ENCODE peak calls at places on chromosomes 1 and 21, in four cellular contexts. A, Q, F and U are unnamed samples. For H3K4me1, the result is how much of the 10 kb centered on the place peaks cover.

GRCh38 chr21:44512496-44513388 is 27.3 kb downstream of the KRTAP10-1 start:
- DNase-seq in A (no peak), Q (no peak), F (no peak), U (no peak)

GRCh38 chr1:108644984-108645383 is 15.9 kb downstream of the HENMT1 start:
- DNase-seq in A (no peak), Q (no peak), F (no peak), U (no peak)

GRCh38 chr1:36740446-36740845 is 257.7 kb upstream of the CSF3R start:
- DNase-seq in A (no peak), Q (no peak), F (no peak), U (no peak)

GRCh38 chr1:19661721-19662228 is 2.9 kb upstream of the HTR6 start:
- DNase-seq in A (no peak), Q (peak), F (no peak), U (no peak)

GRCh38 chr1:47479664-47480063 is 41.8 kb downstream of the FOXD2 start:
- DNase-seq in A (no peak), Q (no peak), F (no peak), U (no peak)

GRCh38 chr1:117661027-117661426 is 55.2 kb downstream of the TENT5C start:
- DNase-seq in A (no peak), Q (no peak), F (no peak), U (no peak)

GRCh38 chr1:28085129-28085528 is 3.3 kb downstream of the EYA3 start:
- DNase-seq in A (no peak), Q (no peak), F (no peak), U (no peak)

GRCh38 chr21:45293726-45294401 is 6.2 kb upstream of the POFUT2 start:
- DNase-seq in A (peak), Q (no peak), F (no peak), U (peak)

GRCh38 chr1:204507317-204508105 is 8.7 kb upstream of the MDM4 start:
- DNase-seq in A (no peak), Q (peak), F (no peak), U (no peak)

GRCh38 chr1:245888809-245889208 is 618.3 kb downstream of the SMYD3 start:
- DNase-seq in A (no peak), Q (peak), F (no peak), U (no peak)

GRCh38 chr1:6141601-6142000 is 38.5 kb downstream of the CHD5 start:
- DNase-seq in A (no peak), Q (peak), F (no peak), U (no peak)

GRCh38 chr1:9691108-9691445 is 39.5 kb downstream of the PIK3CD start:
- DNase-seq in A (no peak), Q (no peak), F (no peak), U (no peak)

GRCh38 chr1:101293461-101294045 is 56.7 kb downstream of the S1PR1 start:
- DNase-seq in A (no peak), Q (no peak), F (no peak), U (no peak)

GRCh38 chr1:69055223-69055622 is 512.5 kb upstream of the LRRC7 start:
- DNase-seq in A (no peak), Q (no peak), F (no peak), U (no peak)

GRCh38 chr1:81304187-81304586 is 496.5 kb upstream of the ADGRL2 start:
- DNase-seq in A (no peak), Q (no peak), F (no peak), U (no peak)

GRCh38 chr1:81305997-81306452 is 494.7 kb upstream of the ADGRL2 start:
- DNase-seq in A (no peak), Q (peak), F (no peak), U (no peak)
- H3K4me3 ChIP-seq in A (peak), Q (peak), F (peak), U (peak)

DNA sequence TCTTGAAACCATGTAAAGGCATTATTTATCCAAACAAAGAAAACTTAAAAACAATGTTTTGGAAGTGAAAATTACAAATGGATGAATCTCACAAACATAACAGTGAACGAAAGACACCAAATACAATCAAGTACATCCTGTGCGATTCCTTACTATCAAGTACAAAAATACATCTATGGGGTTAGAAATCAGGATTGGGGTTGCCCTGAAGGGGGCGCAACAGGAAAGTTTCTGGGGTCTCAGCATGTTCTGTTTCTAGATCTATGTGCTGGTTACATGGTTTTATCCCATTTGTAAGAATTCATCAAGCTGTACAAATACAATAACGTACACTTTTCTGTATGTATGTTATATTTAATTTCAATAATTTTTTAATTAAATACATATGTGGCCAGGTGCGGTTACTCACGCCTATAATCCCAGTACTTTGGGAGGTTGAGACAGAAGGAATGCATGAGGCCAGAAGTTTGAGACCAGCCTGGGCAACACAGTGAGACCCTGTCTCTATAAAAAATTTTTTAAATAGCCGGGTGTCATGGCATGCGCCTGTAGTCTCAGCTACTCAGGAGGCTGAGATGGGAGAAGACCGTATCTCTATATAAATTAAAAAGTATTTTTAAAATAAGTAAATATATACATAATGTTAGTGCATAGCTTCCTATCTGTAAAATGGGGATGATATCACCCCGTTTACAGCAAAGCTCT is 121.5 kb upstream of the SOD1 start:
- DNase-seq in A (no peak), Q (peak), F (no peak), U (no peak)
- TF ChIP-seq CTCF in A (no peak), Q (peak), F (no peak), U (no peak)

GRCh38 chr1:63877021-63877767 is 103.4 kb downstream of the ROR1 start:
- DNase-seq in A (no peak), Q (no peak), F (no peak), U (no peak)
- H3K4me1 ChIP-seq in A (under half), Q (under half), F (half or more), U (under half)

GRCh38 chr1:153659175-153659534 is 652 bp downstream of the SNAPIN start:
- DNase-seq in A (no peak), Q (no peak), F (no peak), U (peak)

GRCh38 chr1:153658400-153659174 is at the start of gene SNAPIN:
- DNase-seq in A (peak), Q (peak), F (peak), U (peak)

GRCh38 chr1:153661111-153661708 is 2.7 kb downstream of the SNAPIN start:
- DNase-seq in A (peak), Q (peak), F (no peak), U (peak)

GRCh38 chr1:153662269-153662668 is 3.8 kb downstream of the SNAPIN start:
- DNase-seq in A (no peak), Q (no peak), F (no peak), U (no peak)

GRCh38 chr1:153659656-153660055 is 1.2 kb downstream of the SNAPIN start:
- DNase-seq in A (peak), Q (no peak), F (no peak), U (peak)
- H3K4me3 ChIP-seq in A (peak), Q (peak), F (peak), U (peak)

DNA sequence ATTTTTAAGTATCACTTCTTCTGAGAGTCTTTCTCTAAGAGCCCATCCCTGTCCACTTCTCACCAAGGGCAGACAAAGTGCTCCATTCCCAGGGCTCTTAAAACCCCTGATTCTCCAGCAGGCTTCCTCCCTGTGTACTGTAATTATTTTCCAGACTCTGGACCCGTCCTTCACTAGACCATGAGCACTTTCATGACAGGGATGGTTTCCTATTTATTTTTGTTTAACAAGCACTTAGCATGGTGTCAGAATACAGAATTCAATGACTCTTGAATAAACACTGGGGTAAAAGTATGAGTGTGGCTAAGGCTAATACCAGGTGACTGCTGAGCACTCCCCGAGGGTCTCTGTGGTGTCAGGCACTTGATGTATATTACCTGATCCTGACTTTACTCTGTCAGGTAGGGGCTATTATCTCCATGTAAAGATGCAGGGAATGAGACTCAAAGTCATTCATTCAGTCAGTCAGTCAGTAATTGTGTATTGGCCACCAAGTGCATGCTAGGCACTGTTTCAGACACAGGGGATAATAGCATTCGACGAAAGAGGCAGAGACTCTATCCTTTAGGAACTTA is 47.2 kb downstream of the C1orf21 start:
- DNase-seq in A (no peak), Q (no peak), F (no peak), U (no peak)
- TF ChIP-seq CTCF in A (no peak), Q (no peak), F (no peak), U (no peak)

GRCh38 chr1:21325231-21325718 is 35.0 kb upstream of the ECE1 start:
- DNase-seq in A (no peak), Q (no peak), F (no peak), U (no peak)

GRCh38 chr1:21324368-21325137 is 34.3 kb upstream of the ECE1 start:
- DNase-seq in A (no peak), Q (no peak), F (peak), U (peak)

GRCh38 chr1:21326861-21327344 is 36.6 kb upstream of the ECE1 start:
- DNase-seq in A (no peak), Q (no peak), F (no peak), U (no peak)

GRCh38 chr1:21327566-21328323 is 37.5 kb upstream of the ECE1 start:
- DNase-seq in A (no peak), Q (no peak), F (no peak), U (no peak)

GRCh38 chr1:21325731-21326387 is 35.6 kb upstream of the ECE1 start:
- DNase-seq in A (no peak), Q (no peak), F (no peak), U (no peak)
- H3K4me1 ChIP-seq in A (half or more), Q (half or more), F (half or more), U (half or more)

DNA sequence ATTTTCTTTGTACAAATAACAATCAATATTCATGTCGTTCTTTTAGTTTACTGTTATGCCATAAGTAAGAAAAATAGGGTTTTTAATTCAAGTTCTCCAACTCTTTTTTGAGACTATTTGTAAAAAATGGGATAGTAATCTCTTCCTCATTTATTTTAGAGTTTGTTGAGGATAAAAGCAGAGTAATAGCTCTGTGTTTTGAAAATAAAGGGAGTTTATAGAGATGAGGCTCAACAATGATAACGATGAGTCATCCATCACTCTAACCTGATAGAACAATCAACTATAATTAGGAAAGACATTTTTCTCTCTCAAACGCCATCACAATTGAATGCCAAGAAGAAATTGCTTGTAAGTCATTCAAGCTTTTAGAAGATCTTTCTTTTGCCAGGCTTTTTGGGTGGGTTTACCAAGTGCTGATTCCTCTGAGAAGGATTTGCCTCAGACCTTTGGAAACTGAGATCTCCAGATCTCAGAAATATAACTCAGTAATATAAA is 553 bp downstream of the CD84 start:
- DNase-seq in A (no peak), Q (no peak), F (no peak), U (no peak)
- H3K4me3 ChIP-seq in A (peak), Q (no peak), F (peak), U (peak)

DNA sequence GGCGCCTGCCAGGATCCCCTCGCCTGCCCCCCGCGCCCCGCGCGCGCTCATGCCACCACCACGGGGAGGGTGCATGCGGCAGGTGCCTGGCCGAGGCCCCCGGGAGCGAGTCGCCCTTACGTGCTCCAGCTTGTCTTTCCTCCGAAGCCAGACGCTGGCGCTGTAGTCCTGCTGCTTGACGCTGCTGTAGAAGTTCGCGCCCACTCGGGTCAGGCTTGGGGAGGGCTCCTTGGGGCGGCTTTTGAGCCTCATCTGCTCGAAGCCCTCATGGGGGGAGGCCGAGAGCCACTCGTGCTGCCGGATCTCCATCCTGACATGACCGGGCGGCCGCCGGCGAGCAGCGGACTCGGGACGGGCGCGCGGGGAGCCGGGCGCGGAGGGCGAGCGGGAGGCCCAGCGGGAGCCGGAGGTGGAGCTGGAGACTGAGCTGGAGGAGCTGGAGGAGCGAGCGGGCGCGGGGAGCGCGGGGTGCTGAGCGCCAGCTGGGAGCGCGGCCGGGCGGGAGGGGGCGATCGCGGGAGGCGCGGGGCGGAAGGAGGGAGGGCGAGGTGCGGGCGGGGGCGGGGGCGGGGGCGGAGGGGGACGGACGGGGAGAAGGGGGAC is 428 bp downstream of the PLD5 start:
- DNase-seq in A (peak), Q (peak), F (no peak), U (peak)
- TF ChIP-seq CTCF in A (no peak), Q (peak), F (no peak), U (no peak)

DNA sequence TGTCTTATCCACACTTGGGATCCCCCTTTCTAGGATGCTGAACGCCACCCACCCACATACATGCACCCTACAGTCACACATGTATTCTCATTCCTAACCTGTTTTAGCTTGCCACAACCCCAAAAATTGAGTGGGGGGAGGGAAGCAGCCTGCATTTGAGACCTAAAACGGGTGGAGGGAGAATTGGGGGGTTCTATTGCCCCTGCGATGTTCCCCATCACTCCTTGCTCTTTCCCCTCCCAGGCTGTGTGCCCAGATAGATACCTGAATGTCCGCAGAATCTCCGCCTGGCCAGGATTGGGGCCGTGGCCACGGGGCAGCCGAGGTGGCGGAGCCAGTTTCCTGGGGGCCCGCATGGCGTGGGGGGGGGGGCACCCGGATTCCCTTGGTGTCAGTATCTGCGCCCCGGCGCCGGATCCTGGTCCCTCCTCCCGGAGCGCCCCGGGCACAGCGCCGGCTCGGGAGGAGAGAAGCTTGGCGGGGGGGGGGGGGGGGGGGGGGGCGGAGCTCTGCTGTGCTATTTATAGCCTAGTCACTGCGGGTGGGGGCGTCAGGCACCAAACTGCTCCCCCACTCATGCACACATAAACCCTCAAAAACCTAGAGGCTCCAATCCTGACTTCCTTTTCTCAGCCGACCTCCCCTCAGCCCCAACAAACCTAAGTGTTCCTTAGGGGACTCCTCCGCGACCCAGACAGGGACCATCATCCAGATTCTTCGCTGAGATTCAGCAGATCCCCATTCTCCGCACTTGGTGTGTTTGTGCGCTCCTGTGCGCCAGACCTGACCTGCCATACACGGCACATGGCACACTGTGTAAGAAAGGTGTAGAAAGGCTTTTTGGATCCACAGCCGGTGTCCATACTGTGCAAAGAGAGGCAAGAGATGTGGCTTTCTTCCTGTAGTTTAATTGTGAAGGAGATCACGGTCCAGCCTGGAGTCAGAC is 1.9 kb downstream of the ANKRD34A start:
- DNase-seq in A (no peak), Q (peak), F (no peak), U (peak)
- H3K4me1 ChIP-seq in A (half or more), Q (under half), F (under half), U (half or more)

GRCh38 chr1:241527146-241527545 is 5.0 kb upstream of the KMO start:
- DNase-seq in A (no peak), Q (no peak), F (no peak), U (no peak)
- H3K4me3 ChIP-seq in A (no peak), Q (no peak), F (no peak), U (no peak)